ENCODE peak calls at places on chromosome 19, in five cellular contexts. A is heart right ventricle, B is neural progenitor cell, N is A549, O is cardiac muscle cell. S is an unnamed sample.

GRCh38 chr19:17304386-17305047 is 1.2 kb upstream of the MRPL34 start:
- DNase-seq in A (no peak), O (no peak), N (no peak), B (no peak), S (no peak)

GRCh38 chr19:52961981-52962380 is 700 bp downstream of the ZNF816 start:
- DNase-seq in A (no peak), B (peak), O (no peak), N (no peak), S (no peak)

GRCh38 chr19:52542984-52543664 is 15.7 kb downstream of the ZNF808 start:
- DNase-seq in O (no peak), B (no peak), A (no peak), N (no peak), S (no peak)

GRCh38 chr19:49669511-49669910 is 3.8 kb downstream of the BCL2L12 start:
- DNase-seq in O (no peak), N (no peak), B (no peak), A (no peak), S (no peak)

GRCh38 chr19:8017808-8018207 is 12.4 kb upstream of the ELAVL1 start:
- DNase-seq in N (no peak), A (no peak), B (peak), O (no peak), S (no peak)

GRCh38 chr19:12954150-12954962 is 2.7 kb downstream of the GADD45GIP1 start:
- DNase-seq in B (no peak), O (no peak), A (no peak), N (no peak), S (no peak)

GRCh38 chr19:31591258-31591657 is 242.0 kb upstream of the TSHZ3 start:
- DNase-seq in N (no peak), O (no peak), B (no peak), A (no peak), S (no peak)

GRCh38 chr19:55836340-55836739 is at the start of gene NLRP4:
- DNase-seq in B (no peak), O (no peak), A (no peak), N (no peak), S (no peak)

GRCh38 chr19:51094696-51095279 is 12.1 kb upstream of the KLK14 start:
- DNase-seq in A (peak), N (peak), O (peak), B (peak), S (no peak)

GRCh38 chr19:49331616-49332055 is 3.6 kb upstream of the CD37 start:
- DNase-seq in A (no peak), N (peak), O (peak), B (peak), S (no peak)

GRCh38 chr19:45352914-45353796 is 12.6 kb downstream of the KLC3 start:
- DNase-seq in B (no peak), A (no peak), N (no peak), O (no peak), S (no peak)

GRCh38 chr19:17136026-17136425 is 60.4 kb downstream of the MYO9B start:
- DNase-seq in N (no peak), A (no peak), O (no peak), B (peak), S (no peak)

GRCh38 chr19:35693835-35694599 is 10.3 kb upstream of the ZBTB32 start:
- DNase-seq in A (peak), N (peak), O (peak), B (peak), S (peak)

GRCh38 chr19:10230904-10231623 is at the start of gene S1PR2:
- DNase-seq in N (peak), O (peak), A (peak), B (peak), S (peak)

GRCh38 chr19:14440049-14440448 is 6.9 kb downstream of the PKN1 start:
- DNase-seq in O (no peak), A (peak), B (no peak), N (no peak), S (no peak)

GRCh38 chr19:46515879-46516350 is 20.2 kb upstream of the PNMA8B start:
- DNase-seq in O (peak), B (peak), A (no peak), N (peak), S (no peak)

GRCh38 chr19:57190301-57190700 is 999 bp upstream of the ZNF264 start:
- DNase-seq in O (no peak), A (no peak), B (no peak), N (no peak), S (no peak)

GRCh38 chr19:57191141-57192063 is at the start of gene ZNF264:
- DNase-seq in A (peak), O (peak), N (peak), B (peak), S (peak)

GRCh38 chr19:57192064-57192395 is 730 bp downstream of the ZNF264 start:
- DNase-seq in N (peak), B (peak), O (peak), A (no peak), S (no peak)

DNA sequence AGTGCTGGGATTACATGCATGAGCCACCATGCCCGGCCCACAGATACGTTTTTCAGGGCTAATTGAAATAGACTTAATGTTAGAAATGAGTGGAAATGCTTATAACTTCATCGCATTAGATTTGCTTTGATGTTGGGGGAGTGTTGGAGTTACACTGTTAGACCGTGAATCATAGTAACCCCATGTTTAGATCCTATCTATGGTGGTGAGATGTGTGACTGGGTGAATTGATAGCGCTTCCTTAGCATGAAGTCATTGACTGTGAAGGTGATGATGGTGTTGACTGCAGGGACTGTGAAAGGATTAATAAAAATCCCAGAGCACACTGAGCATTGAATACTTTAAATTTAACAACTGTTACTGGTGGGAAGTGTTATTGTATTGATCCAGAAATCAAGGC is 1.7 kb downstream of the ZNF264 start:
- DNase-seq in B (no peak), O (no peak), A (no peak), N (no peak), S (no peak)
- H3K4me3 ChIP-seq in B (peak), O (peak), A (peak), N (peak), S (peak)

GRCh38 chr19:54041969-54042606 is 21.6 kb downstream of the VSTM1 start:
- DNase-seq in N (no peak), O (no peak), B (no peak), A (no peak), S (no peak)
- TF ChIP-seq CTCF in N (no peak), O (no peak), B (no peak), A (no peak), S (no peak)

GRCh38 chr19:58479736-58480480 is 3.8 kb downstream of the ZNF446 start:
- DNase-seq in A (no peak), B (no peak), O (no peak), N (no peak), S (no peak)

GRCh38 chr19:58480481-58480830 is 4.3 kb downstream of the ZNF446 start:
- DNase-seq in B (no peak), N (no peak), O (no peak), A (no peak), S (no peak)

GRCh38 chr19:58482372-58482771 is 6.2 kb downstream of the ZNF446 start:
- DNase-seq in N (no peak), A (no peak), B (no peak), O (no peak), S (no peak)

GRCh38 chr19:58479303-58479702 is 3.2 kb downstream of the ZNF446 start:
- DNase-seq in N (no peak), A (no peak), B (no peak), O (no peak), S (no peak)

DNA sequence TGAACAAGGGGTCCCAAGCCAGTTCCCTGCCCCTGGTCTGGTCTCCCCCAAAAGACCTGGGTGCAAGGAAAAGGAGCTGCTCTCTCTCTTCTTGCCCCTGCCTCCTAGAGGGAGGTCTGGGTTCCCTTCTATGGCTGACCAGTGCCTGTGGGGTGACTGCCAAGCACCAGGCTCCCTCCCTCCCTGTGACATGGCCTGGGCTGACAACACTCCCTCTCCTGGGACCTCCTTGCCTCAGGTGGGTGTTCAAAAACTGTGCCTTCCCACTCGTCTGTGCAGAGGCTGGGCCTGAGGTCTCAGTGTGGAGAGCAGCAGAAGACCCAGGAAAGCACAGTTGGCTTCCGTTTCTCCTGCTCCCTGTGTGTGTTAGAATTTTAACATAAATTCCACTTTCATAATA is 4.7 kb downstream of the ZNF446 start:
- DNase-seq in A (no peak), O (no peak), N (no peak), B (no peak), S (no peak)
- H3K27ac ChIP-seq in A (no peak), O (no peak), N (no peak), B (no peak), S (no peak)

GRCh38 chr19:30036154-30037129 is 94.4 kb downstream of the URI1 start:
- DNase-seq in B (no peak), O (no peak), N (no peak), A (no peak), S (no peak)
- H3K4me3 ChIP-seq in B (no peak), O (no peak), N (no peak), A (no peak), S (no peak)

GRCh38 chr19:18867751-18868150 is 28.2 kb downstream of the CERS1 start:
- DNase-seq in N (no peak), O (no peak), B (no peak), A (no peak), S (no peak)

GRCh38 chr19:18865106-18865972 is 30.6 kb downstream of the CERS1 start:
- DNase-seq in O (no peak), A (no peak), B (no peak), N (no peak), S (no peak)

GRCh38 chr19:18867199-18867598 is 28.8 kb downstream of the CERS1 start:
- DNase-seq in A (no peak), O (no peak), N (no peak), B (no peak), S (no peak)

GRCh38 chr19:18866800-18867123 is 29.2 kb downstream of the CERS1 start:
- DNase-seq in N (no peak), O (no peak), B (no peak), A (no peak), S (no peak)

GRCh38 chr19:18865973-18866799 is 29.8 kb downstream of the CERS1 start:
- DNase-seq in O (peak), B (peak), A (peak), N (peak), S (no peak)
- TF ChIP-seq CTCF in O (peak), B (peak), A (peak), N (peak), S (peak)